ENCODE peak calls at places on chromosomes 16 and 17, in ten cellular contexts. N is stimulated activated CD4-positive, alpha-beta T cell treated with anti-CD3 and anti-CD28 coated beads, Interleukin-4, amount 100 ng/mL, for 1 hour; Y is activated CD4-positive, CD25-positive, alpha-beta regulatory T cell; J is HEK293T; R is EL; C is NCI-H1048; F is hepatic stellate cell; D is T-helper 17 cell; U is WTC11; Q is EH. G is an unnamed sample.
A peak's percentile ranks its signal among the peaks of the same experiment; 100 is the strongest.

GRCh38 chr17:807146-808002 is 25.2 kb downstream of the MRM3 start:
- DNase-seq in N (no peak), Y (no peak), J (no peak), R (no peak), C (no peak), F (no peak), D (no peak), U (no peak), Q (no peak), G (no peak)

GRCh38 chr16:19913306-19913717 is 28.7 kb upstream of the GPRC5B start:
- DNase-seq in N (no peak), Y (no peak), J (no peak), R (peak; percentile 29), C (no peak), F (no peak), D (no peak), U (no peak), Q (peak; percentile 7), G (no peak)

GRCh38 chr16:67773569-67774456 is 32.5 kb downstream of the RANBP10 start:
- DNase-seq in N (no peak), Y (no peak), J (no peak), R (no peak), C (no peak), F (no peak), D (no peak), U (no peak), Q (peak; percentile 23), G (peak; percentile 50)

GRCh38 chr17:76193616-76194015 is 46.7 kb downstream of the RNF157 start:
- DNase-seq in N (no peak), Y (no peak), J (peak; percentile 40), R (no peak), C (no peak), F (no peak), D (no peak), U (no peak), Q (no peak), G (no peak)

GRCh38 chr16:17543073-17543472 is 72.3 kb upstream of the XYLT1 start:
- DNase-seq in N (no peak), Y (no peak), J (no peak), R (no peak), C (no peak), F (no peak), D (no peak), U (no peak), Q (no peak), G (no peak)

GRCh38 chr17:82567286-82567685 is 47.8 kb downstream of the FOXK2 start:
- DNase-seq in N (no peak), Y (no peak), J (no peak), R (no peak), C (no peak), F (no peak), D (no peak), U (no peak), Q (no peak), G (no peak)

GRCh38 chr17:41013181-41013580 is 4.3 kb upstream of the KRTAP3-1 start:
- DNase-seq in N (no peak), Y (no peak), J (no peak), R (peak; percentile 70), C (no peak), F (no peak), D (no peak), U (no peak), Q (peak; percentile 81), G (no peak)

GRCh38 chr17:13518271-13519000 is 83.3 kb downstream of the HS3ST3A1 start:
- DNase-seq in N (no peak), Y (no peak), J (no peak), R (peak; percentile 27), C (no peak), F (no peak), D (no peak), U (no peak), Q (peak; percentile 47), G (no peak)

GRCh38 chr16:75320435-75320834 is 69.0 kb upstream of the BCAR1 start:
- DNase-seq in N (no peak), Y (no peak), J (no peak), R (no peak), C (no peak), F (no peak), D (no peak), U (no peak), Q (no peak), G (no peak)

GRCh38 chr17:78131172-78132085 is 858 bp downstream of the TMC8 start:
- DNase-seq in N (peak; percentile 63), Y (no peak), J (no peak), R (no peak), C (no peak), F (no peak), D (no peak), U (no peak), Q (no peak), G (no peak)

GRCh38 chr16:46428108-46429061 is 192.8 kb downstream of the SHCBP1 start:
- DNase-seq in N (no peak), Y (no peak), J (no peak), R (no peak), C (no peak), F (no peak), D (no peak), U (no peak), Q (no peak), G (no peak)

GRCh38 chr17:64188088-64188487 is 58.1 kb upstream of the ERN1 start:
- DNase-seq in N (no peak), Y (no peak), J (no peak), R (no peak), C (no peak), F (no peak), D (no peak), U (no peak), Q (no peak), G (no peak)

GRCh38 chr17:60173304-60173807 is 23.6 kb downstream of the CA4 start:
- DNase-seq in N (no peak), Y (no peak), J (no peak), R (peak; percentile 44), C (no peak), F (no peak), D (no peak), U (no peak), Q (peak; percentile 73), G (no peak)

GRCh38 chr17:43754947-43755346 is 3.6 kb downstream of the SOST start:
- DNase-seq in N (no peak), Y (no peak), J (no peak), R (no peak), C (no peak), F (no peak), D (no peak), U (no peak), Q (no peak), G (no peak)

GRCh38 chr16:13390986-13391305 is 489.5 kb downstream of the SHISA9 start:
- DNase-seq in N (no peak), Y (no peak), J (no peak), R (no peak), C (no peak), F (no peak), D (no peak), U (no peak), Q (no peak), G (no peak)

G was measured in endothelial cell.